ENCODE peak calls at places on chromosomes 5 and 9, in eight cellular contexts. D is cardiac muscle cell, U is A549, H is heart right ventricle, W is ovary, N is SJSA1, G is neuronal stem cell, X is thyroid gland. B is an unnamed sample.
A peak's percentile ranks its signal among the peaks of the same experiment; 100 is the strongest.

GRCh38 chr5:15014809-15015208 is 143.2 kb upstream of the ANKH start:
- DNase-seq in D (no peak), U (peak; percentile 34), H (no peak), W (no peak), N (peak; percentile 68), G (no peak), X (no peak), B (no peak)

GRCh38 chr5:172093965-172094364 is 87.5 kb upstream of the FBXW11 start:
- DNase-seq in D (no peak), U (no peak), H (peak; percentile 66), W (no peak), N (no peak), G (no peak), X (no peak), B (no peak)

GRCh38 chr5:35405938-35406337 is 175.7 kb upstream of the PRLR start:
- DNase-seq in D (no peak), U (no peak), H (no peak), W (no peak), N (no peak), G (no peak), X (no peak), B (no peak)

GRCh38 chr9:128047231-128047630 is 19.9 kb downstream of the NAIF1 start:
- DNase-seq in D (no peak), U (no peak), H (no peak), W (no peak), N (no peak), G (no peak), X (no peak), B (no peak)

GRCh38 chr5:132067941-132068808 is 5.4 kb upstream of the CSF2 start:
- DNase-seq in D (no peak), U (no peak), H (no peak), W (no peak), N (no peak), G (no peak), X (no peak), B (no peak)

GRCh38 chr5:147935032-147935431 is 28.7 kb upstream of the C5orf46 start:
- DNase-seq in D (peak; percentile 45), U (peak; percentile 52), H (no peak), W (no peak), N (peak; percentile 64), G (peak; percentile 11), X (no peak), B (no peak)

GRCh38 chr5:144414232-144414631 is 243.6 kb downstream of the KCTD16 start:
- DNase-seq in D (no peak), U (no peak), H (no peak), W (no peak), N (no peak), G (no peak), X (no peak), B (no peak)

GRCh38 chr9:97941323-97941722 is 3.4 kb upstream of the HEMGN start:
- DNase-seq in D (no peak), U (no peak), H (no peak), W (no peak), N (no peak), G (no peak), X (no peak), B (no peak)

GRCh38 chr5:96172436-96172835 is 210.8 kb upstream of the ELL2 start:
- DNase-seq in D (no peak), U (no peak), H (no peak), W (no peak), N (no peak), G (no peak), X (no peak), B (no peak)

GRCh38 chr9:130846487-130847305 is 11.6 kb downstream of the ABL1 start:
- DNase-seq in D (no peak), U (peak; percentile 64), H (peak; percentile 41), W (peak; percentile 83), N (peak; percentile 88), G (no peak), X (peak; percentile 59), B (no peak)

GRCh38 chr5:151678146-151678545 is 8.6 kb downstream of the SPARC start:
- DNase-seq in D (no peak), U (no peak), H (peak; percentile 48), W (no peak), N (no peak), G (no peak), X (no peak), B (no peak)

GRCh38 chr5:1886634-1887399 is 4.1 kb upstream of the IRX4 start:
- DNase-seq in D (peak; percentile 60), U (no peak), H (peak; percentile 39), W (no peak), N (no peak), G (no peak), X (no peak), B (no peak)

GRCh38 chr9:34446468-34446891 is 11.9 kb downstream of the FAM219A start:
- DNase-seq in D (no peak), U (no peak), H (no peak), W (no peak), N (no peak), G (no peak), X (no peak), B (no peak)

GRCh38 chr9:75889577-75889976 is 896 bp upstream of the PCSK5 start:
- DNase-seq in D (peak; percentile 7), U (no peak), H (no peak), W (no peak), N (no peak), G (no peak), X (peak; percentile 23), B (no peak)

GRCh38 chr5:14186132-14186830 is 43.1 kb downstream of the TRIO start:
- DNase-seq in D (no peak), U (peak; percentile 44), H (no peak), W (no peak), N (peak; percentile 51), G (no peak), X (peak; percentile 65), B (no peak)

DNA sequence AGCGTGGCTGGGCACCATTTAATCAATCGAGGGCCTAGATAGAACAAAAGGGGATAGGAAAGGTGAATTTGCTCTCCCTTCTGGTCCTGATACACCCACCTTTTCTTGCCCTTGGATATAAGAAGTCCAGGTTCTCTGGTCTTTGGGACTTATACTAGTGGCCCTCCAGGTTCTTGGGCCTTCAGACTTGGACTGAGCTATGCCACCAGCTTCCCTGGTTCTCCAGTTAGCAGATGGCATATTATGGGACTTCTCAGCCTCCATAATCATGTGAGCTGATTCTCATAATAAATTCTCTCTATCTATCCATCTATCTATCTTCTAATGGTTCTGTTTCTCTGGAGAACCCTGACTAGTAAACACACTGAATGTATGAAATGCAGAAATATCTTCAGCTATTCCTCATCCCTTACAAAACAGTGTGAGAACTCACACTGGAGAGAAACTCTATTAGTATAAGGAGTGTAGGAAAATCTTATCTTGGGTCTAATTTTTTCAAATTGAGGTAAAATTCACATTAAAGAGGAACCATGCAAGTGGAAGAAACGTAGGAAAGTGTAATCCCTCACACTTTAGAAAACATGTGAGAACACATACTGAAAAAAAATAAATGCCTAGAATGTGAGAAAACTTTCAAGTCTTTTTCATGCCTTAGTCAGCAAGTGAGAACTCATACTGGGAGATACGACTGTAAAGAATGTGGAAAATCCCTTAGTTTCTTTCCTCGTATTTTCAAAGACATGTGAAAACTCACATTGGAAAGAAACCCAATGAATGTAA is 15.5 kb downstream of the PCDHB15 start:
- DNase-seq in D (peak; percentile 3), U (peak; percentile 31), H (no peak), W (no peak), N (peak; percentile 19), G (peak; percentile 2), X (no peak), B (no peak)
- H3K9me3 ChIP-seq in D (peaks cover 10% of the 10 kb centered on the region), U (peaks cover 88% of the 10 kb centered on the region), H (peaks cover 100% of the 10 kb centered on the region), W (peaks cover 41% of the 10 kb centered on the region), N (peaks cover 63% of the 10 kb centered on the region), G (peaks cover 20% of the 10 kb centered on the region), X (peaks cover 18% of the 10 kb centered on the region), B (peaks cover 25% of the 10 kb centered on the region)

DNA sequence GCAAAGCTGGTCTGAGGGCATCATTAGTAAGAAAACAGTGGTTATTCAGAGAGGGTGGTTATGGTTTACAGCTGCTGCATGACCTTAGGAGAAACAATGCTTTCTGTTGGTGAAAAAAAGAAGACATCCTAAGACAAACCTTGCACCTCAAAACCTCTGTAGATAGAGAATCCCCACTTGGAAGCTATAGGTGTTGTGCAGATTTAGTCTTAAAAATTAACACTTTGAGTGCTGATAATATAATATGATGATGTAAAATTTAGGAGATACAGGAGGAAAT is 1.4 kb upstream of the PTTG1 start:
- DNase-seq in D (no peak), U (no peak), H (no peak), W (no peak), N (no peak), G (no peak), X (no peak), B (no peak)
- H3K4me3 ChIP-seq in D (no peak overlapping the region), U (peak overlapping the region; percentile 75), H (no peak overlapping the region), W (no peak overlapping the region), N (peak overlapping the region; percentile 59), G (no peak overlapping the region), X (no peak overlapping the region), B (no peak overlapping the region)

GRCh38 chr5:158407801-158408200 is 548.9 kb upstream of the CLINT1 start:
- DNase-seq in D (no peak), U (no peak), H (no peak), W (no peak), N (no peak), G (no peak), X (no peak), B (no peak)
- H3K9me3 ChIP-seq in D (no peaks in the 10 kb centered on the region), U (no peaks in the 10 kb centered on the region), H (peaks cover 7% of the 10 kb centered on the region), W (no peaks in the 10 kb centered on the region), N (no peaks in the 10 kb centered on the region), G (peaks cover 2% of the 10 kb centered on the region), X (no peaks in the 10 kb centered on the region), B (peaks cover 6% of the 10 kb centered on the region)

DNA sequence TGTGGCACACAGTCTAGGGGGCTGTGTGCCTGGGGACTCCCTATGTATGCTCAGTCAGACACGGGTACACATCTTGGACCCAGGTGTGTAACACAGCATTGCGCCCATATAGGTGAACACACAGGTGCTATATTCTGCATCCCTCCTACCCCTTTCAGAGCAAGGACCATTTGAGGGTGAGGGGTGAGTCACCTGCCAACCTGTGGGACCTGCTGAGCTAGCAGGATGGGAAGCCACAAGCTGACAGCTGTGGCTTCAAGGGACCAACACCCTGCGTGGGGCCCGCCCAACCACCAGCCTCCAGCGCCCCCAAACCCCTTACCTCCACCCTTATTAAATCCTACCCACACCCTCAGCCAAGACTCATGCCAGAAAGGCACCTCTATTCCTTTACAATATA is 14.6 kb upstream of the AQP7 start:
- DNase-seq in D (no peak), U (no peak), H (no peak), W (no peak), N (no peak), G (no peak), X (no peak), B (no peak)
- H3K4me3 ChIP-seq in D (no peak overlapping the region), U (no peak overlapping the region), H (no peak overlapping the region), W (no peak overlapping the region), N (no peak overlapping the region), G (no peak overlapping the region), X (no peak overlapping the region), B (no peak overlapping the region)

DNA sequence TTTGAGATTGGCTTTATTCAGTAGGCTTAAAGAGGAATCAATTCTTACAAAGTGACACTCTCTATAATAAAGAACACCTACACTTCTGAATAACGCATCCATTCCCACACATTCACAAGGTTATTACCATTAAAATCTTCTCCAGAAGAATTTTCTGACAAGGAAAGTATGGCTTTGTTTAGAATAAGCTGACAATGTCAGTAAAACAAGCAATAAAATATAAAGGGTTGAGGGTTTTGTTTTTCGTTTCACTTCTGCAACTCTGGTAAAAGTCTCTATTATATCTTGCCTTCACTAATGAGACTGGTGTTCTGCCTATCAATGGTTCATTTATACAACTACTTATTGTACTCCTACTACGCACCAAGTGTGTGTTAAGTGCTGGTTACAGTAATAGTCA is 169.7 kb downstream of the NFIB start:
- DNase-seq in D (no peak), U (no peak), H (no peak), W (no peak), N (no peak), G (no peak), X (no peak), B (no peak)
- H3K9me3 ChIP-seq in D (no peaks in the 10 kb centered on the region), U (no peaks in the 10 kb centered on the region), H (no peaks in the 10 kb centered on the region), W (no peaks in the 10 kb centered on the region), N (no peaks in the 10 kb centered on the region), G (no peaks in the 10 kb centered on the region), X (no peaks in the 10 kb centered on the region), B (no peaks in the 10 kb centered on the region)